ENCODE peak calls at places on chromosomes 5 and 9, in eight cellular contexts. One of them, this sample, is unnamed.

GRCh38 chr5:57778528-57779175 is 296.0 kb upstream of the ACTBL2 start:
- DNase-seq in stimulated activated naive B cell treated with anti-CD40 and anti-IgM and Interleukin-4, amounts not matched to agents 10 μg/mL and 1 μg/mL and 100 μg/mL, for 72 hours: no peak
- DNase-seq in iris pigment epithelial cell: peak; percentile 78
- DNase-seq in stimulated activated CD4-positive, alpha-beta T cell treated with anti-CD3 and anti-CD28 coated beads, Interleukin-4, amount 100 ng/mL, for 4 hours: no peak
- DNase-seq in A172: no peak
- DNase-seq in dermis blood vessel endothelial cell: peak; percentile 25
- DNase-seq in mesothelial cell of epicardium: no peak
- DNase-seq in hypothalamus: no peak
- DNase-seq in this sample: no peak

GRCh38 chr9:35696520-35697215 is 6.9 kb upstream of the TPM2 start:
- DNase-seq in stimulated activated naive B cell treated with anti-CD40 and anti-IgM and Interleukin-4, amounts not matched to agents 10 μg/mL and 1 μg/mL and 100 μg/mL, for 72 hours: peak; percentile 47
- DNase-seq in A172: peak; percentile 46
- DNase-seq in mesothelial cell of epicardium: no peak
- DNase-seq in dermis blood vessel endothelial cell: peak; percentile 74
- DNase-seq in hypothalamus: no peak
- DNase-seq in iris pigment epithelial cell: peak; percentile 55
- DNase-seq in stimulated activated CD4-positive, alpha-beta T cell treated with anti-CD3 and anti-CD28 coated beads, Interleukin-4, amount 100 ng/mL, for 4 hours: peak; percentile 42
- DNase-seq in this sample: peak; percentile 78

GRCh38 chr5:40716000-40716399 is 36.3 kb downstream of the PTGER4 start:
- DNase-seq in dermis blood vessel endothelial cell: peak; percentile 61
- DNase-seq in mesothelial cell of epicardium: no peak
- DNase-seq in hypothalamus: no peak
- DNase-seq in stimulated activated CD4-positive, alpha-beta T cell treated with anti-CD3 and anti-CD28 coated beads, Interleukin-4, amount 100 ng/mL, for 4 hours: no peak
- DNase-seq in stimulated activated naive B cell treated with anti-CD40 and anti-IgM and Interleukin-4, amounts not matched to agents 10 μg/mL and 1 μg/mL and 100 μg/mL, for 72 hours: no peak
- DNase-seq in A172: no peak
- DNase-seq in iris pigment epithelial cell: peak; percentile 24
- DNase-seq in this sample: no peak

GRCh38 chr5:52767766-52768480 is 19.8 kb upstream of the ITGA1 start:
- DNase-seq in A172: no peak
- DNase-seq in iris pigment epithelial cell: no peak
- DNase-seq in mesothelial cell of epicardium: no peak
- DNase-seq in stimulated activated naive B cell treated with anti-CD40 and anti-IgM and Interleukin-4, amounts not matched to agents 10 μg/mL and 1 μg/mL and 100 μg/mL, for 72 hours: no peak
- DNase-seq in hypothalamus: no peak
- DNase-seq in stimulated activated CD4-positive, alpha-beta T cell treated with anti-CD3 and anti-CD28 coated beads, Interleukin-4, amount 100 ng/mL, for 4 hours: no peak
- DNase-seq in dermis blood vessel endothelial cell: no peak
- DNase-seq in this sample: no peak

GRCh38 chr9:108087781-108088180 is 598.2 kb upstream of the KLF4 start:
- DNase-seq in stimulated activated CD4-positive, alpha-beta T cell treated with anti-CD3 and anti-CD28 coated beads, Interleukin-4, amount 100 ng/mL, for 4 hours: no peak
- DNase-seq in hypothalamus: no peak
- DNase-seq in mesothelial cell of epicardium: no peak
- DNase-seq in iris pigment epithelial cell: no peak
- DNase-seq in stimulated activated naive B cell treated with anti-CD40 and anti-IgM and Interleukin-4, amounts not matched to agents 10 μg/mL and 1 μg/mL and 100 μg/mL, for 72 hours: no peak
- DNase-seq in dermis blood vessel endothelial cell: no peak
- DNase-seq in A172: no peak
- DNase-seq in this sample: no peak

GRCh38 chr9:133770076-133770777 is 32.1 kb upstream of the SARDH start:
- DNase-seq in A172: no peak
- DNase-seq in dermis blood vessel endothelial cell: no peak
- DNase-seq in stimulated activated CD4-positive, alpha-beta T cell treated with anti-CD3 and anti-CD28 coated beads, Interleukin-4, amount 100 ng/mL, for 4 hours: no peak
- DNase-seq in hypothalamus: no peak
- DNase-seq in iris pigment epithelial cell: no peak
- DNase-seq in mesothelial cell of epicardium: peak; percentile 22
- DNase-seq in stimulated activated naive B cell treated with anti-CD40 and anti-IgM and Interleukin-4, amounts not matched to agents 10 μg/mL and 1 μg/mL and 100 μg/mL, for 72 hours: no peak
- DNase-seq in this sample: no peak

GRCh38 chr9:12566411-12566810 is 126.8 kb upstream of the TYRP1 start:
- DNase-seq in iris pigment epithelial cell: no peak
- DNase-seq in A172: no peak
- DNase-seq in stimulated activated CD4-positive, alpha-beta T cell treated with anti-CD3 and anti-CD28 coated beads, Interleukin-4, amount 100 ng/mL, for 4 hours: no peak
- DNase-seq in hypothalamus: no peak
- DNase-seq in mesothelial cell of epicardium: no peak
- DNase-seq in stimulated activated naive B cell treated with anti-CD40 and anti-IgM and Interleukin-4, amounts not matched to agents 10 μg/mL and 1 μg/mL and 100 μg/mL, for 72 hours: no peak
- DNase-seq in dermis blood vessel endothelial cell: no peak
- DNase-seq in this sample: no peak

GRCh38 chr9:2559212-2560152 is 62.1 kb upstream of the VLDLR start:
- DNase-seq in stimulated activated naive B cell treated with anti-CD40 and anti-IgM and Interleukin-4, amounts not matched to agents 10 μg/mL and 1 μg/mL and 100 μg/mL, for 72 hours: no peak
- DNase-seq in iris pigment epithelial cell: peak; percentile 95
- DNase-seq in mesothelial cell of epicardium: no peak
- DNase-seq in dermis blood vessel endothelial cell: peak; percentile 18
- DNase-seq in A172: peak; percentile 78
- DNase-seq in stimulated activated CD4-positive, alpha-beta T cell treated with anti-CD3 and anti-CD28 coated beads, Interleukin-4, amount 100 ng/mL, for 4 hours: no peak
- DNase-seq in hypothalamus: no peak
- DNase-seq in this sample: no peak

GRCh38 chr9:70902171-70902570 is 219.2 kb downstream of the TRPM3 start:
- DNase-seq in stimulated activated CD4-positive, alpha-beta T cell treated with anti-CD3 and anti-CD28 coated beads, Interleukin-4, amount 100 ng/mL, for 4 hours: no peak
- DNase-seq in hypothalamus: no peak
- DNase-seq in iris pigment epithelial cell: peak; percentile 32
- DNase-seq in mesothelial cell of epicardium: no peak
- DNase-seq in stimulated activated naive B cell treated with anti-CD40 and anti-IgM and Interleukin-4, amounts not matched to agents 10 μg/mL and 1 μg/mL and 100 μg/mL, for 72 hours: no peak
- DNase-seq in dermis blood vessel endothelial cell: peak; percentile 39
- DNase-seq in A172: peak; percentile 39
- DNase-seq in this sample: no peak

GRCh38 chr9:38339087-38339486 is 53.4 kb upstream of the ALDH1B1 start:
- DNase-seq in mesothelial cell of epicardium: no peak
- DNase-seq in stimulated activated naive B cell treated with anti-CD40 and anti-IgM and Interleukin-4, amounts not matched to agents 10 μg/mL and 1 μg/mL and 100 μg/mL, for 72 hours: no peak
- DNase-seq in dermis blood vessel endothelial cell: peak; percentile 21
- DNase-seq in hypothalamus: no peak
- DNase-seq in stimulated activated CD4-positive, alpha-beta T cell treated with anti-CD3 and anti-CD28 coated beads, Interleukin-4, amount 100 ng/mL, for 4 hours: no peak
- DNase-seq in A172: peak; percentile 77
- DNase-seq in iris pigment epithelial cell: peak; percentile 46
- DNase-seq in this sample: no peak

GRCh38 chr9:129008469-129008965 is 19.6 kb downstream of the SH3GLB2 start:
- DNase-seq in A172: no peak
- DNase-seq in mesothelial cell of epicardium: no peak
- DNase-seq in hypothalamus: no peak
- DNase-seq in stimulated activated CD4-positive, alpha-beta T cell treated with anti-CD3 and anti-CD28 coated beads, Interleukin-4, amount 100 ng/mL, for 4 hours: no peak
- DNase-seq in iris pigment epithelial cell: no peak
- DNase-seq in stimulated activated naive B cell treated with anti-CD40 and anti-IgM and Interleukin-4, amounts not matched to agents 10 μg/mL and 1 μg/mL and 100 μg/mL, for 72 hours: no peak
- DNase-seq in dermis blood vessel endothelial cell: no peak
- DNase-seq in this sample: no peak

GRCh38 chr9:125506045-125506444 is 201.0 kb downstream of the MAPKAP1 start:
- DNase-seq in mesothelial cell of epicardium: no peak
- DNase-seq in stimulated activated naive B cell treated with anti-CD40 and anti-IgM and Interleukin-4, amounts not matched to agents 10 μg/mL and 1 μg/mL and 100 μg/mL, for 72 hours: no peak
- DNase-seq in stimulated activated CD4-positive, alpha-beta T cell treated with anti-CD3 and anti-CD28 coated beads, Interleukin-4, amount 100 ng/mL, for 4 hours: no peak
- DNase-seq in hypothalamus: no peak
- DNase-seq in dermis blood vessel endothelial cell: no peak
- DNase-seq in iris pigment epithelial cell: no peak
- DNase-seq in A172: no peak
- DNase-seq in this sample: no peak

GRCh38 chr5:44089419-44090125 is 299.6 kb downstream of the FGF10 start:
- DNase-seq in stimulated activated naive B cell treated with anti-CD40 and anti-IgM and Interleukin-4, amounts not matched to agents 10 μg/mL and 1 μg/mL and 100 μg/mL, for 72 hours: no peak
- DNase-seq in mesothelial cell of epicardium: no peak
- DNase-seq in dermis blood vessel endothelial cell: no peak
- DNase-seq in iris pigment epithelial cell: no peak
- DNase-seq in hypothalamus: no peak
- DNase-seq in stimulated activated CD4-positive, alpha-beta T cell treated with anti-CD3 and anti-CD28 coated beads, Interleukin-4, amount 100 ng/mL, for 4 hours: no peak
- DNase-seq in A172: no peak
- DNase-seq in this sample: no peak

GRCh38 chr5:124704594-124705284 is 41.7 kb downstream of the ZNF608 start:
- DNase-seq in iris pigment epithelial cell: no peak
- DNase-seq in mesothelial cell of epicardium: no peak
- DNase-seq in dermis blood vessel endothelial cell: no peak
- DNase-seq in stimulated activated naive B cell treated with anti-CD40 and anti-IgM and Interleukin-4, amounts not matched to agents 10 μg/mL and 1 μg/mL and 100 μg/mL, for 72 hours: peak; percentile 29
- DNase-seq in hypothalamus: no peak
- DNase-seq in A172: no peak
- DNase-seq in stimulated activated CD4-positive, alpha-beta T cell treated with anti-CD3 and anti-CD28 coated beads, Interleukin-4, amount 100 ng/mL, for 4 hours: no peak
- DNase-seq in this sample: no peak

GRCh38 chr5:157222506-157223230 is 42.0 kb downstream of the ITK start:
- DNase-seq in stimulated activated CD4-positive, alpha-beta T cell treated with anti-CD3 and anti-CD28 coated beads, Interleukin-4, amount 100 ng/mL, for 4 hours: peak; percentile 88
- DNase-seq in iris pigment epithelial cell: peak; percentile 34
- DNase-seq in A172: peak; percentile 82
- DNase-seq in mesothelial cell of epicardium: no peak
- DNase-seq in stimulated activated naive B cell treated with anti-CD40 and anti-IgM and Interleukin-4, amounts not matched to agents 10 μg/mL and 1 μg/mL and 100 μg/mL, for 72 hours: no peak
- DNase-seq in hypothalamus: no peak
- DNase-seq in dermis blood vessel endothelial cell: no peak
- DNase-seq in this sample: no peak

This sample was measured in germinal center.